ENCODE peak calls at places on chromosome 9, in five cellular contexts. V is T-helper 1 cell, W is right cardiac atrium, Y is HEK293T, S is OCI-LY7. A is an unnamed sample.

GRCh38 chr9:110440796-110441195 is 103.1 kb upstream of the TXNDC8 start:
- DNase-seq in V (no peak), Y (no peak), S (no peak), W (no peak), A (no peak)

GRCh38 chr9:84991506-84991855 is 322.0 kb downstream of the NTRK2 start:
- DNase-seq in W (no peak), V (no peak), Y (no peak), S (no peak), A (no peak)

GRCh38 chr9:94056442-94056974 is 27.8 kb upstream of the PTPDC1 start:
- DNase-seq in S (no peak), V (no peak), W (no peak), Y (no peak), A (no peak)

GRCh38 chr9:33906769-33907168 is 89.8 kb downstream of the UBE2R2 start:
- DNase-seq in W (no peak), Y (no peak), V (no peak), S (no peak), A (no peak)

GRCh38 chr9:136762915-136763648 is 1.2 kb downstream of the LCN15 start:
- DNase-seq in S (peak), Y (peak), W (peak), V (peak), A (peak)

GRCh38 chr9:121698627-121699270 is 47.3 kb downstream of the DAB2IP start:
- DNase-seq in Y (peak), W (no peak), V (no peak), S (peak), A (no peak)

GRCh38 chr9:18438951-18439350 is 35.0 kb upstream of the ADAMTSL1 start:
- DNase-seq in V (no peak), W (no peak), Y (no peak), S (no peak), A (no peak)

GRCh38 chr9:123316053-123316718 is 39.8 kb upstream of the CRB2 start:
- DNase-seq in W (no peak), S (peak), V (no peak), Y (no peak), A (no peak)

GRCh38 chr9:31799953-31800609 is 584.4 kb upstream of the ACO1 start:
- DNase-seq in W (no peak), S (peak), Y (no peak), V (no peak), A (peak)

GRCh38 chr9:124349267-124349666 is 66.0 kb downstream of the PSMB7 start:
- DNase-seq in W (no peak), S (no peak), V (no peak), Y (no peak), A (no peak)

GRCh38 chr9:211557-211956 is 3.1 kb upstream of the DOCK8 start:
- DNase-seq in S (no peak), V (no peak), W (no peak), Y (no peak), A (no peak)

GRCh38 chr9:99101812-99102211 is 3.1 kb upstream of the TGFBR1 start:
- DNase-seq in V (no peak), Y (no peak), W (no peak), S (no peak), A (no peak)

GRCh38 chr9:101119206-101119819 is 90.8 kb downstream of the PLPPR1 start:
- DNase-seq in S (peak), W (no peak), Y (peak), V (no peak), A (peak)

GRCh38 chr9:130981002-130981760 is 27.8 kb upstream of the LAMC3 start:
- DNase-seq in S (no peak), Y (no peak), W (no peak), V (no peak), A (no peak)

GRCh38 chr9:138072161-138072842 is 194.7 kb downstream of the CACNA1B start:
- DNase-seq in V (no peak), W (no peak), S (no peak), Y (no peak), A (no peak)

GRCh38 chr9:35908484-35909125 is 685 bp upstream of the SPAAR start:
- DNase-seq in Y (no peak), V (no peak), S (no peak), W (peak), A (no peak)

GRCh38 chr9:124000784-124001444 is 10.7 kb upstream of the LHX2 start:
- DNase-seq in S (no peak), Y (no peak), V (no peak), W (no peak), A (no peak)

GRCh38 chr9:1718836-1719235 is 296.3 kb upstream of the SMARCA2 start:
- DNase-seq in W (no peak), S (no peak), Y (no peak), V (no peak), A (no peak)

GRCh38 chr9:89710689-89711088 is 105.9 kb downstream of the GADD45G start:
- DNase-seq in S (no peak), V (no peak), Y (no peak), W (no peak), A (no peak)

GRCh38 chr9:124458441-124458840 is 8.2 kb downstream of the ADGRD2 start:
- DNase-seq in V (no peak), W (no peak), S (no peak), Y (no peak), A (no peak)